ENCODE peak calls at places on chromosomes 16 and 17, in eight cellular contexts. Q is neural crest cell, P is AG09319, W is body of pancreas, Y is stomach, M is lower leg skin, I is AG04450, Z is epithelial cell of esophagus. J is an unnamed sample.

GRCh38 chr17:79793924-79794304 is 3.0 kb downstream of the CBX8 start:
- DNase-seq in Q (no peak), P (no peak), W (no peak), Y (no peak), M (no peak), I (peak), Z (no peak), J (no peak)

GRCh38 chr16:84909686-84910085 is 89.9 kb downstream of the CRISPLD2 start:
- DNase-seq in Q (no peak), P (no peak), W (no peak), Y (no peak), M (no peak), I (no peak), Z (no peak), J (no peak)

GRCh38 chr16:85980686-85981085 is 81.7 kb downstream of the IRF8 start:
- DNase-seq in Q (no peak), P (no peak), W (no peak), Y (no peak), M (no peak), I (no peak), Z (no peak), J (no peak)

GRCh38 chr16:72847187-72848044 is 200.5 kb downstream of the ZFHX3 start:
- DNase-seq in Q (no peak), P (no peak), W (no peak), Y (no peak), M (peak), I (no peak), Z (peak), J (no peak)

GRCh38 chr17:4004517-4005295 is 40.5 kb upstream of the ATP2A3 start:
- DNase-seq in Q (peak), P (no peak), W (peak), Y (peak), M (peak), I (no peak), Z (peak), J (peak)

GRCh38 chr16:67504190-67505021 is 21.1 kb upstream of the AGRP start:
- DNase-seq in Q (no peak), P (no peak), W (peak), Y (no peak), M (peak), I (no peak), Z (no peak), J (no peak)

GRCh38 chr17:8832711-8833352 is 33.7 kb upstream of the MFSD6L start:
- DNase-seq in Q (peak), P (no peak), W (no peak), Y (no peak), M (peak), I (no peak), Z (no peak), J (no peak)

GRCh38 chr17:44995602-44996001 is 27.5 kb upstream of the C1QL1 start:
- DNase-seq in Q (no peak), P (no peak), W (no peak), Y (no peak), M (no peak), I (no peak), Z (no peak), J (no peak)

GRCh38 chr17:62998665-62999393 is 32.8 kb downstream of the TANC2 start:
- DNase-seq in Q (no peak), P (no peak), W (no peak), Y (no peak), M (no peak), I (no peak), Z (peak), J (no peak)

GRCh38 chr16:85107532-85107931 is 4.7 kb downstream of the CIBAR2 start:
- DNase-seq in Q (no peak), P (no peak), W (no peak), Y (no peak), M (no peak), I (no peak), Z (no peak), J (no peak)

GRCh38 chr17:32265192-32265895 is at the start of gene RHBDL3:
- DNase-seq in Q (no peak), P (no peak), W (no peak), Y (peak), M (no peak), I (no peak), Z (no peak), J (no peak)

GRCh38 chr17:14637260-14637659 is 336.4 kb downstream of the HS3ST3B1 start:
- DNase-seq in Q (no peak), P (no peak), W (no peak), Y (no peak), M (no peak), I (no peak), Z (no peak), J (no peak)

GRCh38 chr17:58615768-58616659 is 75.8 kb downstream of the TEX14 start:
- DNase-seq in Q (no peak), P (no peak), W (no peak), Y (no peak), M (no peak), I (no peak), Z (no peak), J (no peak)

GRCh38 chr16:9316615-9317014 is 225.2 kb downstream of the HAPSTR1 start:
- DNase-seq in Q (no peak), P (no peak), W (peak), Y (no peak), M (no peak), I (no peak), Z (no peak), J (no peak)

GRCh38 chr17:44220211-44221071 is 966 bp upstream of the UBTF start:
- DNase-seq in Q (peak), P (no peak), W (peak), Y (peak), M (peak), I (no peak), Z (peak), J (peak)

GRCh38 chr16:23256440-23256839 is 45.7 kb upstream of the SCNN1B start:
- DNase-seq in Q (no peak), P (no peak), W (no peak), Y (no peak), M (no peak), I (no peak), Z (no peak), J (peak)

GRCh38 chr17:27038676-27039075 is 255.2 kb upstream of the WSB1 start:
- DNase-seq in Q (no peak), P (no peak), W (no peak), Y (no peak), M (no peak), I (no peak), Z (no peak), J (no peak)

GRCh38 chr16:73365010-73365409 is 317.1 kb upstream of the ZFHX3 start:
- DNase-seq in Q (no peak), P (no peak), W (peak), Y (peak), M (no peak), I (peak), Z (no peak), J (no peak)

GRCh38 chr17:75602644-75603043 is 15.0 kb downstream of the MYO15B start:
- DNase-seq in Q (no peak), P (no peak), W (no peak), Y (no peak), M (no peak), I (no peak), Z (no peak), J (no peak)

GRCh38 chr17:82219753-82220709 is 7.4 kb upstream of the CCDC57 start:
- DNase-seq in Q (no peak), P (no peak), W (no peak), Y (no peak), M (no peak), I (no peak), Z (no peak), J (no peak)

GRCh38 chr16:75256871-75257343 is 5.5 kb upstream of the BCAR1 start:
- DNase-seq in Q (no peak), P (no peak), W (peak), Y (peak), M (peak), I (no peak), Z (no peak), J (no peak)

GRCh38 chr17:50027639-50028206 is 28.2 kb upstream of the ITGA3 start:
- DNase-seq in Q (no peak), P (peak), W (peak), Y (peak), M (peak), I (peak), Z (peak), J (no peak)

GRCh38 chr16:8996891-8997290 is 33.2 kb upstream of the USP7 start:
- DNase-seq in Q (no peak), P (no peak), W (no peak), Y (no peak), M (no peak), I (no peak), Z (no peak), J (no peak)

GRCh38 chr16:86221085-86221484 is 289.2 kb upstream of the FOXF1 start:
- DNase-seq in Q (no peak), P (peak), W (no peak), Y (peak), M (peak), I (peak), Z (no peak), J (no peak)

GRCh38 chr17:40541873-40542561 is 23.3 kb downstream of the CCR7 start:
- DNase-seq in Q (no peak), P (no peak), W (no peak), Y (no peak), M (peak), I (no peak), Z (no peak), J (no peak)

GRCh38 chr17:67608691-67609090 is 109.0 kb upstream of the NOL11 start:
- DNase-seq in Q (no peak), P (no peak), W (no peak), Y (no peak), M (no peak), I (peak), Z (peak), J (no peak)

GRCh38 chr17:29706045-29706431 is 83.3 kb upstream of the CORO6 start:
- DNase-seq in Q (no peak), P (no peak), W (no peak), Y (no peak), M (no peak), I (no peak), Z (no peak), J (no peak)

GRCh38 chr17:31391496-31391949 is at the start of gene RAB11FIP4:
- DNase-seq in Q (no peak), P (no peak), W (no peak), Y (peak), M (peak), I (no peak), Z (no peak), J (no peak)

GRCh38 chr17:19645608-19646250 is 2.8 kb upstream of the ALDH3A2 start:
- DNase-seq in Q (peak), P (no peak), W (no peak), Y (no peak), M (no peak), I (no peak), Z (no peak), J (no peak)

GRCh38 chr16:4015275-4015990 is 100.8 kb downstream of the ADCY9 start:
- DNase-seq in Q (no peak), P (no peak), W (peak), Y (peak), M (no peak), I (no peak), Z (no peak), J (no peak)

GRCh38 chr17:73647331-73647730 is 3.1 kb upstream of the SDK2 start:
- DNase-seq in Q (no peak), P (no peak), W (no peak), Y (peak), M (peak), I (no peak), Z (no peak), J (no peak)
- TF ChIP-seq CTCF in Q (no peak), P (no peak), W (no peak), Y (no peak), M (no peak), I (no peak), Z (no peak), J (no peak)

GRCh38 chr17:52138752-52139151 is 19.8 kb downstream of the CA10 start:
- DNase-seq in Q (no peak), P (no peak), W (no peak), Y (no peak), M (no peak), I (no peak), Z (no peak), J (no peak)

GRCh38 chr17:52138350-52138749 is 20.2 kb downstream of the CA10 start:
- DNase-seq in Q (no peak), P (no peak), W (no peak), Y (no peak), M (no peak), I (no peak), Z (peak), J (no peak)

GRCh38 chr17:52136173-52136572 is 22.3 kb downstream of the CA10 start:
- DNase-seq in Q (no peak), P (no peak), W (no peak), Y (no peak), M (peak), I (no peak), Z (no peak), J (no peak)

GRCh38 chr17:52128721-52129120 is 29.8 kb downstream of the CA10 start:
- DNase-seq in Q (no peak), P (no peak), W (no peak), Y (no peak), M (no peak), I (no peak), Z (peak), J (no peak)

DNA sequence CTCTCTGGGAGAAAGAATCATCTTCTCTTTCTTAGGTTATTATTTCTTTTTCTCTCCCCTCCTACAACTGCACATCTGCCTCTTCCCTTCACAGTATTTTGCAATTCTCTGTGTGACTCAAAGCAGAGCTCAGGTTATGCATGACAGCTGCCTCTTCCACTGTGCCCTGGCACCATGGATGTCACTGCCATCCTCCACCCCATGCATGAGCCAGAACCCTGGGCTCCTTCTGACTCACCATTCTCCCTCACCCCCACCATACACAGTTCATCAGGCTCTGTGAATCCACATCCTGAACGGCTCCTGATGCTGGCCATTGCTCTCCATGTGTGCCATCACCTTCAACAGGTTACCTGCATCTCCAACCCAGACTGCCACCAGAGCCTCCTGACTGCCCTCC is 23.9 kb downstream of the CA10 start:
- DNase-seq in Q (no peak), P (no peak), W (no peak), Y (no peak), M (peak), I (no peak), Z (peak), J (no peak)
- TF ChIP-seq CTCF in Q (no peak), P (no peak), W (no peak), Y (no peak), M (no peak), I (no peak), Z (no peak), J (no peak)

GRCh38 chr17:5430413-5430999 is 8.4 kb downstream of the C1QBP start:
- DNase-seq in Q (no peak), P (no peak), W (no peak), Y (no peak), M (no peak), I (no peak), Z (peak), J (no peak)

GRCh38 chr17:5424909-5425308 is 4.9 kb downstream of the RPAIN start:
- DNase-seq in Q (no peak), P (no peak), W (no peak), Y (no peak), M (no peak), I (no peak), Z (no peak), J (no peak)

GRCh38 chr17:5422505-5422904 is 2.5 kb downstream of the RPAIN start:
- DNase-seq in Q (no peak), P (no peak), W (no peak), Y (no peak), M (no peak), I (no peak), Z (peak), J (no peak)

GRCh38 chr17:5419959-5420653 is at the start of gene RPAIN:
- DNase-seq in Q (peak), P (peak), W (peak), Y (peak), M (peak), I (no peak), Z (peak), J (peak)

DNA sequence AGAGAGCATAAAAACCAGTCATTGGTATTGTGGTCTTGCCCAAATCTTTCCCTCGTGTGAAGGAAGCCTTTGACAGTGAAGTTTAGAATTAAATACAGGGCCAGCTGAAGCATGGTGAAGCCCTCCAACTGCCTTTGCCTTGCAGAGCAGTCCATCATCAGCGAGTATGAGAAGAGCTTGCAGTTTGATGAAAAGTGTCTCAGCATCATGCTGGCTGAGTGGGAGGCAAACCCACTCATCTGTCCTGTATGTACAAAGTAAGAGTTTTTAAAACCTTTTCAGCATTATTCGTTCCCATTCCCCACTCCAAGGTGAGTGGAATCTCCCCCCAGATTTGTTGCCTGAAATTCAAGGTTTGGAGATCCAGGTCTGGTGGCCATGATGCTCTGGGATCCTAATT is 5.8 kb downstream of the RPAIN start:
- DNase-seq in Q (no peak), P (no peak), W (no peak), Y (no peak), M (no peak), I (no peak), Z (no peak), J (no peak)
- TF ChIP-seq CTCF in Q (no peak), P (no peak), W (no peak), Y (no peak), M (no peak), I (no peak), Z (no peak), J (no peak)

GRCh38 chr16:2056077-2056476 is 8.3 kb downstream of the TSC2 start:
- DNase-seq in Q (no peak), P (no peak), W (no peak), Y (no peak), M (no peak), I (no peak), Z (no peak), J (no peak)
- TF ChIP-seq CTCF in Q (no peak), P (peak), W (no peak), Y (no peak), M (no peak), I (peak), Z (no peak), J (no peak)

GRCh38 chr17:13544292-13544691 is 57.4 kb downstream of the HS3ST3A1 start:
- DNase-seq in Q (no peak), P (peak), W (peak), Y (no peak), M (peak), I (peak), Z (peak), J (peak)
- TF ChIP-seq CTCF in Q (no peak), P (no peak), W (no peak), Y (no peak), M (no peak), I (no peak), Z (no peak), J (no peak)

DNA sequence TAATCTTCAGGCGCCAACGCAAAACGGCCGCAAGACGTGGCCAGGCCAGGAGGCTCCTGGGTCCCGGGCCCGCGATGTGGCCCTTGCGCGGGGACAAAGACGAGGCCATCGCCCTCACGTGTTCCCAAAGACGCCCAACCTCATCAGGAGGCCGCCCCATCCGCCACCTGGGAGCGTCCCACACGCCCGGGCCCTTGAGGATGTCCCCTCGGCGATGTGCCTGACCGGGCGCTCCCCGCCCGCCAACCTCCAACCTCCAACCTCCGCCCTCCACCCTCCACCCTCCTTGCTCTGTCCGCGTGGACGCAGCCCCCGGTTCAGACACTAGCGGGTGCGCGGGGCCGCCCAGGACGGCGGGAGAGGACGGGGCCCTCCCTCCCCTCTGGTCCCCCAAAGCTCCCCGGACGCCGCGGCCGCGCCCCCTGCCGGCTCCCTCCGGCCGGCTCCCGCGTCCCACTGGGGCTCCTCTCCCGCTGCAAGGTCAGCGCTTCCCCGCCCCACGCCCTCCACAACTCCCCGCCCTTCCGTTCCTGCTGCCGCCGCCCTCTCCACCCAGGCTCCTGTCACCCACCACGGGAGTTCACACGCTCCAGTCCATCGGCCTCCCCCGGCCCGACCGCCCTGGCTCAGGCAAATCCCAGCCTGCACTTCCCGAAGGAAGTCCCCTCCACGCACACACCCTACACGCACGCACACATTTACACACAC is 250.8 kb upstream of the RPL38 start:
- DNase-seq in Q (peak), P (no peak), W (peak), Y (peak), M (peak), I (no peak), Z (no peak), J (no peak)
- TF ChIP-seq CTCF in Q (peak), P (no peak), W (peak), Y (peak), M (no peak), I (no peak), Z (no peak), J (no peak)

DNA sequence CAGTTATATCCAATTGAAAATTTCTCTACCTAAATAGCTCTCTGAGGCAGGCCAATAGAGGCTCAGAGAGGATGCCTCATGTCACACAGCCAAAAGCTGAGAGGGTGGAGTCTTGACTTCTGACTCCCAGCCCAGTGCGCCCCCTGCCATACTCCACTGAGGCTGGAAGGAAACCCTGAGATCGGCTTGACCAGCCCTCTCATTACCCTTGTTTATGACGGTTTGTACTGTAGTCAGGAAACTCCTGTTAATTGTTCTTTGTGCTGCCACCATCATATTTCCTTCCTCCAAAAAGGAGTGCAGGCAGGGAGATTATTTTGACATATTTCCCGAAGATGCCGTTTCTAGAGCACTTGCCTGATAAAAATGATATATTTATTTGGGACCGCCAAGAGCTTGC is 107.9 kb downstream of the AIPL1 start:
- DNase-seq in Q (no peak), P (no peak), W (no peak), Y (no peak), M (peak), I (no peak), Z (no peak), J (no peak)
- TF ChIP-seq CTCF in Q (no peak), P (no peak), W (no peak), Y (no peak), M (no peak), I (no peak), Z (no peak), J (no peak)